ENCODE peak calls at places on chromosomes 1 and 21, in four cellular contexts. One of them, this sample, is unnamed. For H3K4me1, the result is how much of the 10 kb centered on the place peaks cover.

GRCh38 chr1:29249170-29249691 is 12.9 kb downstream of the PTPRU start:
- DNase-seq in tibial nerve: no peak
- DNase-seq in right atrium auricular region: no peak
- DNase-seq in IMR-90: peak
- DNase-seq in this sample: no peak

GRCh38 chr1:68049941-68050878 is at the start of gene DIRAS3:
- DNase-seq in right atrium auricular region: no peak
- DNase-seq in tibial nerve: no peak
- DNase-seq in IMR-90: peak
- DNase-seq in this sample: peak

GRCh38 chr1:68210027-68210426 is 22.3 kb downstream of the WLS start:
- DNase-seq in right atrium auricular region: no peak
- DNase-seq in tibial nerve: no peak
- DNase-seq in IMR-90: no peak
- DNase-seq in this sample: peak

GRCh38 chr1:116472431-116472961 is 98.3 kb downstream of the CD58 start:
- DNase-seq in IMR-90: peak
- DNase-seq in right atrium auricular region: no peak
- DNase-seq in tibial nerve: no peak
- DNase-seq in this sample: no peak

GRCh38 chr1:234848972-234849641 is 239.1 kb upstream of the IRF2BP2 start:
- DNase-seq in IMR-90: peak
- DNase-seq in right atrium auricular region: no peak
- DNase-seq in tibial nerve: no peak
- DNase-seq in this sample: peak

GRCh38 chr1:54425152-54425584 is 19.0 kb upstream of the SSBP3 start:
- DNase-seq in tibial nerve: no peak
- DNase-seq in right atrium auricular region: no peak
- DNase-seq in IMR-90: no peak
- DNase-seq in this sample: no peak

GRCh38 chr1:125085720-125086591 is 3901.2 kb downstream of the SRGAP2C start:
- DNase-seq in tibial nerve: no peak
- DNase-seq in IMR-90: no peak
- DNase-seq in right atrium auricular region: no peak
- DNase-seq in this sample: no peak

GRCh38 chr1:108034396-108034795 is 69.4 kb upstream of the VAV3 start:
- DNase-seq in tibial nerve: no peak
- DNase-seq in IMR-90: no peak
- DNase-seq in right atrium auricular region: no peak
- DNase-seq in this sample: no peak

GRCh38 chr21:41954654-41955499 is 1.1 kb upstream of the C2CD2 start:
- DNase-seq in IMR-90: no peak
- DNase-seq in right atrium auricular region: no peak
- DNase-seq in tibial nerve: no peak
- DNase-seq in this sample: no peak

GRCh38 chr21:15986277-15986676 is 256.5 kb downstream of the USP25 start:
- DNase-seq in right atrium auricular region: no peak
- DNase-seq in tibial nerve: no peak
- DNase-seq in IMR-90: no peak
- DNase-seq in this sample: peak

GRCh38 chr1:117932576-117932975 is 3.0 kb downstream of the WDR3 start:
- DNase-seq in IMR-90: no peak
- DNase-seq in right atrium auricular region: no peak
- DNase-seq in tibial nerve: no peak
- DNase-seq in this sample: no peak

GRCh38 chr1:11314959-11315358 is 42.0 kb downstream of the UBIAD1 start:
- DNase-seq in right atrium auricular region: no peak
- DNase-seq in tibial nerve: peak
- DNase-seq in IMR-90: no peak
- DNase-seq in this sample: peak

GRCh38 chr1:200673952-200674823 is 4.5 kb upstream of the DDX59 start:
- DNase-seq in IMR-90: peak
- DNase-seq in tibial nerve: no peak
- DNase-seq in right atrium auricular region: no peak
- DNase-seq in this sample: peak

GRCh38 chr1:200674838-200675587 is 5.3 kb upstream of the DDX59 start:
- DNase-seq in right atrium auricular region: no peak
- DNase-seq in tibial nerve: no peak
- DNase-seq in IMR-90: no peak
- DNase-seq in this sample: no peak

GRCh38 chr1:200675588-200675852 is 5.8 kb upstream of the DDX59 start:
- DNase-seq in tibial nerve: no peak
- DNase-seq in IMR-90: no peak
- DNase-seq in right atrium auricular region: no peak
- DNase-seq in this sample: no peak

GRCh38 chr1:200681231-200681630 is 11.5 kb upstream of the DDX59 start:
- DNase-seq in right atrium auricular region: no peak
- DNase-seq in IMR-90: no peak
- DNase-seq in tibial nerve: no peak
- DNase-seq in this sample: no peak

DNA sequence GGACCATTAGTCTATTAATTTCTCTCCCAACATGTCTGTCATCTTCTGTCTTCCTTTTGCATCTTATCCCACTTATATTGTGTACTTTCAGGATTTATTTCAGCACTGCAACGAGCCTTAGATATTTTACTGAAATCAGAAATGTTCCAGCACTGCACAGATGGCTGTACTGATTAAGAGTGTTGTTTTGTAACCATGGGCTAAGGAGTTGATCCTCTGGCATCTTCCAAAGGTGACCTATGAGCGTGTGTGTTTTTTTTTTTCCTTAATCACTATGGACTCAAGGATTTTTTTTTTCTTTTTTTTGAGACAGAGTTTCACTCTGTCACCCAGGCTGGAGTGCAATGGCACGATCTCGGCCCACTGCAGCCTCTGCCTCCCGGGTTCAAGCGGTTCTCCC is 7.1 kb upstream of the DDX59 start:
- DNase-seq in right atrium auricular region: no peak
- DNase-seq in IMR-90: no peak
- DNase-seq in tibial nerve: no peak
- DNase-seq in this sample: no peak
- H3K27ac ChIP-seq in right atrium auricular region: no peak
- H3K27ac ChIP-seq in IMR-90: no peak
- H3K27ac ChIP-seq in tibial nerve: no peak
- H3K27ac ChIP-seq in this sample: no peak

GRCh38 chr1:155253208-155253607 is 2.1 kb downstream of the ENTREP3 start:
- DNase-seq in IMR-90: no peak
- DNase-seq in tibial nerve: no peak
- DNase-seq in right atrium auricular region: no peak
- DNase-seq in this sample: no peak
- H3K4me3 ChIP-seq in IMR-90: no peak
- H3K4me3 ChIP-seq in tibial nerve: no peak
- H3K4me3 ChIP-seq in right atrium auricular region: no peak
- H3K4me3 ChIP-seq in this sample: no peak

DNA sequence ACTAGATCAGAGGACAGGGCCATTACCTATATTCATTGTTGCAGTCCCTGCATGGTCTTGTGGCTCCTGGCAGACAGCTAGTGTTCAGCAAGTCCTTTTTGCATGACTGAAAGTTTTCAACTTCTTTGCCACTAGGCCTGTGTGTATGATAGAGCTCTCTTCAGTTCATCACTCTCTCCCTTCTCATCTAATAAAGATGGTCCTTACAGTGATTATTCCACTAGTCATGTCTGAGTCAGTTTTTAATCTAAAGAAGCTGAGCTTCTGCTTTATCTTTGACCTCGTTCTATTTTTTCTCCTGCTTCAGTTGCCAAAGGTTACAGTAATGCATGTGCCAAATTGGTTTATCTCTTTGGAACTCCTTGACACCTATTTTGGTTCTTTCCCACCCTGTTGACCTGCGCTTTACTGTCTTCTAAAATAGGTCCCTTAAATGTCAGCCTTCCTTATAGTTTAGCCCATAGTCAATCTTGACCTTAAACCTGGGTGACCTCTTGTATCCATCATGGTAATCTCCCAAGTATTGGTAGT is 6.4 kb downstream of the CXADR start:
- DNase-seq in tibial nerve: no peak
- DNase-seq in IMR-90: no peak
- DNase-seq in right atrium auricular region: no peak
- DNase-seq in this sample: no peak
- H3K4me1 ChIP-seq in tibial nerve: under half
- H3K4me1 ChIP-seq in IMR-90: under half
- H3K4me1 ChIP-seq in right atrium auricular region: under half
- H3K4me1 ChIP-seq in this sample: under half

DNA sequence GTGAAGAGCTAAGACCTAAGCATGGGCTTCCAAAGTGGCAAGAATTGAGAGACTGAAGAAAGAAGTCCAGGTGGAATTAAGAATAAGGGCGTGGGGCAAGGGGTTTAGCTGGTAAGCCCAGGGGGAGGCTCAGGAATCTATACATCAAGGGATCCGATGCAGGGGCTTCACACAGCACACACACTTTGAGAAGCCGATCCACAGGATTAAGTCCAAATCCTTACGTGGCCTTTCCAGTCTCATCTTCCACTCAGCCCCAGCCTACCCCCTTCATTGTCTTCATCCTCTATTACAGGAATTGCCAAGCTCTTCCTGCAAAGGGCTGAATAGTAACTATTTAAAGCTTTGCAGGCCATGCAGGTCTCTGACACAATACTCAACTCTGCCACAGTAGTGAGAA is 101.3 kb downstream of the TGFBR3 start:
- DNase-seq in tibial nerve: no peak
- DNase-seq in IMR-90: no peak
- DNase-seq in right atrium auricular region: no peak
- DNase-seq in this sample: no peak
- H3K27ac ChIP-seq in tibial nerve: peak
- H3K27ac ChIP-seq in IMR-90: no peak
- H3K27ac ChIP-seq in right atrium auricular region: peak
- H3K27ac ChIP-seq in this sample: no peak

GRCh38 chr1:23825076-23825761 is at the start of gene HMGCL:
- DNase-seq in IMR-90: peak
- DNase-seq in right atrium auricular region: peak
- DNase-seq in tibial nerve: peak
- DNase-seq in this sample: peak

GRCh38 chr1:23824711-23825075 is 536 bp downstream of the HMGCL start:
- DNase-seq in tibial nerve: no peak
- DNase-seq in IMR-90: no peak
- DNase-seq in right atrium auricular region: no peak
- DNase-seq in this sample: peak

GRCh38 chr1:23825762-23826522 is 713 bp upstream of the HMGCL start:
- DNase-seq in right atrium auricular region: no peak
- DNase-seq in IMR-90: no peak
- DNase-seq in tibial nerve: no peak
- DNase-seq in this sample: no peak

GRCh38 chr1:23827717-23828116 is 2.5 kb upstream of the HMGCL start:
- DNase-seq in right atrium auricular region: no peak
- DNase-seq in tibial nerve: no peak
- DNase-seq in IMR-90: no peak
- DNase-seq in this sample: no peak

GRCh38 chr1:23823767-23824166 is 1.5 kb downstream of the HMGCL start:
- DNase-seq in IMR-90: no peak
- DNase-seq in tibial nerve: no peak
- DNase-seq in right atrium auricular region: no peak
- DNase-seq in this sample: no peak
- H3K4me3 ChIP-seq in IMR-90: no peak
- H3K4me3 ChIP-seq in tibial nerve: no peak
- H3K4me3 ChIP-seq in right atrium auricular region: no peak
- H3K4me3 ChIP-seq in this sample: no peak

This sample was measured in cardiac muscle cell.